ENCODE peak calls at places on chromosomes 11 and 22, in six cellular contexts. One of them, this sample, is unnamed.

GRCh38 chr22:39439170-39439569 is 17.6 kb upstream of the MGAT3 start:
- DNase-seq in fibroblast of lung: peak
- DNase-seq in adrenal gland: no peak
- DNase-seq in PC-9: no peak
- DNase-seq in mammary epithelial cell: no peak
- DNase-seq in effector memory CD4-positive, alpha-beta T cell: no peak
- DNase-seq in this sample: no peak

GRCh38 chr11:76318744-76319384 is 62.1 kb downstream of the THAP12 start:
- DNase-seq in fibroblast of lung: peak
- DNase-seq in adrenal gland: peak
- DNase-seq in PC-9: peak
- DNase-seq in mammary epithelial cell: peak
- DNase-seq in effector memory CD4-positive, alpha-beta T cell: peak
- DNase-seq in this sample: no peak

GRCh38 chr11:80451105-80451504 is 1010.3 kb upstream of the TENM4 start:
- DNase-seq in mammary epithelial cell: no peak
- DNase-seq in effector memory CD4-positive, alpha-beta T cell: no peak
- DNase-seq in fibroblast of lung: no peak
- DNase-seq in adrenal gland: no peak
- DNase-seq in PC-9: no peak
- DNase-seq in this sample: no peak

GRCh38 chr11:20163778-20164133 is 3.5 kb upstream of the DBX1 start:
- DNase-seq in fibroblast of lung: no peak
- DNase-seq in PC-9: no peak
- DNase-seq in effector memory CD4-positive, alpha-beta T cell: no peak
- DNase-seq in mammary epithelial cell: no peak
- DNase-seq in adrenal gland: no peak
- DNase-seq in this sample: no peak

GRCh38 chr11:1640076-1640946 is 10.7 kb downstream of the KRTAP5-5 start:
- DNase-seq in effector memory CD4-positive, alpha-beta T cell: no peak
- DNase-seq in adrenal gland: no peak
- DNase-seq in PC-9: no peak
- DNase-seq in fibroblast of lung: peak
- DNase-seq in mammary epithelial cell: peak
- DNase-seq in this sample: no peak

GRCh38 chr11:129729823-129730222 is 85.8 kb upstream of the TMEM45B start:
- DNase-seq in effector memory CD4-positive, alpha-beta T cell: no peak
- DNase-seq in PC-9: no peak
- DNase-seq in adrenal gland: no peak
- DNase-seq in mammary epithelial cell: no peak
- DNase-seq in fibroblast of lung: no peak
- DNase-seq in this sample: no peak

GRCh38 chr22:39808087-39808486 is 85.5 kb downstream of the ENTHD1 start:
- DNase-seq in PC-9: peak
- DNase-seq in effector memory CD4-positive, alpha-beta T cell: no peak
- DNase-seq in mammary epithelial cell: no peak
- DNase-seq in adrenal gland: peak
- DNase-seq in fibroblast of lung: peak
- DNase-seq in this sample: no peak

GRCh38 chr11:119672597-119672996 is 56.4 kb downstream of the NECTIN1 start:
- DNase-seq in fibroblast of lung: no peak
- DNase-seq in effector memory CD4-positive, alpha-beta T cell: no peak
- DNase-seq in adrenal gland: no peak
- DNase-seq in mammary epithelial cell: no peak
- DNase-seq in PC-9: no peak
- DNase-seq in this sample: no peak

GRCh38 chr11:27497284-27497866 is 9.2 kb downstream of the LIN7C start:
- DNase-seq in adrenal gland: no peak
- DNase-seq in effector memory CD4-positive, alpha-beta T cell: no peak
- DNase-seq in mammary epithelial cell: peak
- DNase-seq in PC-9: no peak
- DNase-seq in fibroblast of lung: peak
- DNase-seq in this sample: no peak

GRCh38 chr11:127052420-127052819 is 51.9 kb upstream of the KIRREL3 start:
- DNase-seq in fibroblast of lung: no peak
- DNase-seq in effector memory CD4-positive, alpha-beta T cell: no peak
- DNase-seq in mammary epithelial cell: no peak
- DNase-seq in PC-9: no peak
- DNase-seq in adrenal gland: no peak
- DNase-seq in this sample: no peak

GRCh38 chr11:17512101-17512500 is 32.1 kb downstream of the USH1C start:
- DNase-seq in PC-9: no peak
- DNase-seq in mammary epithelial cell: no peak
- DNase-seq in effector memory CD4-positive, alpha-beta T cell: no peak
- DNase-seq in fibroblast of lung: no peak
- DNase-seq in adrenal gland: no peak
- DNase-seq in this sample: no peak

GRCh38 chr11:13669544-13670488 is 1.3 kb downstream of the FAR1 start:
- DNase-seq in adrenal gland: no peak
- DNase-seq in fibroblast of lung: peak
- DNase-seq in PC-9: no peak
- DNase-seq in mammary epithelial cell: peak
- DNase-seq in effector memory CD4-positive, alpha-beta T cell: no peak
- DNase-seq in this sample: no peak

GRCh38 chr11:30254307-30255298 is 23.8 kb downstream of the FSHB start:
- DNase-seq in adrenal gland: no peak
- DNase-seq in mammary epithelial cell: no peak
- DNase-seq in PC-9: no peak
- DNase-seq in effector memory CD4-positive, alpha-beta T cell: no peak
- DNase-seq in fibroblast of lung: no peak
- DNase-seq in this sample: no peak

GRCh38 chr11:124586247-124586860 is 16.6 kb downstream of the OR8A1 start:
- DNase-seq in fibroblast of lung: peak
- DNase-seq in mammary epithelial cell: peak
- DNase-seq in effector memory CD4-positive, alpha-beta T cell: no peak
- DNase-seq in adrenal gland: peak
- DNase-seq in PC-9: peak
- DNase-seq in this sample: no peak

GRCh38 chr11:29184939-29185890 is 831.6 kb downstream of the KCNA4 start:
- DNase-seq in effector memory CD4-positive, alpha-beta T cell: no peak
- DNase-seq in fibroblast of lung: peak
- DNase-seq in adrenal gland: no peak
- DNase-seq in PC-9: peak
- DNase-seq in mammary epithelial cell: peak
- DNase-seq in this sample: peak

GRCh38 chr22:19497245-19497644 is 17.5 kb downstream of the CDC45 start:
- DNase-seq in adrenal gland: peak
- DNase-seq in effector memory CD4-positive, alpha-beta T cell: no peak
- DNase-seq in PC-9: no peak
- DNase-seq in fibroblast of lung: peak
- DNase-seq in mammary epithelial cell: peak
- DNase-seq in this sample: peak

GRCh38 chr11:118411523-118411922 is 10.1 kb downstream of the ATP5MG start:
- DNase-seq in effector memory CD4-positive, alpha-beta T cell: no peak
- DNase-seq in PC-9: no peak
- DNase-seq in adrenal gland: no peak
- DNase-seq in fibroblast of lung: no peak
- DNase-seq in mammary epithelial cell: no peak
- DNase-seq in this sample: no peak

GRCh38 chr11:1706634-1707400 is 9.8 kb downstream of the KRTAP5-6 start:
- DNase-seq in effector memory CD4-positive, alpha-beta T cell: no peak
- DNase-seq in mammary epithelial cell: no peak
- DNase-seq in fibroblast of lung: no peak
- DNase-seq in PC-9: no peak
- DNase-seq in adrenal gland: no peak
- DNase-seq in this sample: no peak

GRCh38 chr11:120385110-120385509 is 48.9 kb downstream of the ARHGEF12 start:
- DNase-seq in fibroblast of lung: peak
- DNase-seq in mammary epithelial cell: no peak
- DNase-seq in adrenal gland: no peak
- DNase-seq in effector memory CD4-positive, alpha-beta T cell: no peak
- DNase-seq in PC-9: no peak
- DNase-seq in this sample: no peak

GRCh38 chr22:37569009-37569920 is 9.0 kb downstream of the CDC42EP1 start:
- DNase-seq in adrenal gland: no peak
- DNase-seq in mammary epithelial cell: no peak
- DNase-seq in fibroblast of lung: no peak
- DNase-seq in PC-9: peak
- DNase-seq in effector memory CD4-positive, alpha-beta T cell: no peak
- DNase-seq in this sample: no peak

GRCh38 chr11:76124905-76125566 is 81.3 kb downstream of the WNT11 start:
- DNase-seq in fibroblast of lung: no peak
- DNase-seq in adrenal gland: no peak
- DNase-seq in effector memory CD4-positive, alpha-beta T cell: no peak
- DNase-seq in mammary epithelial cell: no peak
- DNase-seq in PC-9: no peak
- DNase-seq in this sample: no peak

GRCh38 chr11:122045181-122045586 is 70.8 kb downstream of the BLID start:
- DNase-seq in fibroblast of lung: peak
- DNase-seq in adrenal gland: no peak
- DNase-seq in PC-9: no peak
- DNase-seq in mammary epithelial cell: peak
- DNase-seq in effector memory CD4-positive, alpha-beta T cell: no peak
- DNase-seq in this sample: peak

GRCh38 chr11:13008625-13009475 is at the start of gene RASSF10:
- DNase-seq in adrenal gland: no peak
- DNase-seq in PC-9: peak
- DNase-seq in fibroblast of lung: no peak
- DNase-seq in effector memory CD4-positive, alpha-beta T cell: no peak
- DNase-seq in mammary epithelial cell: peak
- DNase-seq in this sample: no peak

GRCh38 chr22:42612336-42612735 is 2.3 kb downstream of the POLDIP3 start:
- DNase-seq in effector memory CD4-positive, alpha-beta T cell: no peak
- DNase-seq in PC-9: no peak
- DNase-seq in fibroblast of lung: no peak
- DNase-seq in adrenal gland: no peak
- DNase-seq in mammary epithelial cell: no peak
- DNase-seq in this sample: no peak

GRCh38 chr11:98561877-98562395 is 458.8 kb upstream of the CNTN5 start:
- DNase-seq in fibroblast of lung: no peak
- DNase-seq in PC-9: no peak
- DNase-seq in mammary epithelial cell: peak
- DNase-seq in adrenal gland: no peak
- DNase-seq in effector memory CD4-positive, alpha-beta T cell: no peak
- DNase-seq in this sample: no peak

GRCh38 chr11:79092791-79093313 is 348.0 kb downstream of the TENM4 start:
- DNase-seq in PC-9: no peak
- DNase-seq in effector memory CD4-positive, alpha-beta T cell: no peak
- DNase-seq in fibroblast of lung: peak
- DNase-seq in mammary epithelial cell: peak
- DNase-seq in adrenal gland: no peak
- DNase-seq in this sample: peak

GRCh38 chr11:74388678-74389327 is 9.4 kb downstream of the PGM2L1 start:
- DNase-seq in adrenal gland: peak
- DNase-seq in effector memory CD4-positive, alpha-beta T cell: peak
- DNase-seq in mammary epithelial cell: peak
- DNase-seq in PC-9: no peak
- DNase-seq in fibroblast of lung: peak
- DNase-seq in this sample: no peak

DNA sequence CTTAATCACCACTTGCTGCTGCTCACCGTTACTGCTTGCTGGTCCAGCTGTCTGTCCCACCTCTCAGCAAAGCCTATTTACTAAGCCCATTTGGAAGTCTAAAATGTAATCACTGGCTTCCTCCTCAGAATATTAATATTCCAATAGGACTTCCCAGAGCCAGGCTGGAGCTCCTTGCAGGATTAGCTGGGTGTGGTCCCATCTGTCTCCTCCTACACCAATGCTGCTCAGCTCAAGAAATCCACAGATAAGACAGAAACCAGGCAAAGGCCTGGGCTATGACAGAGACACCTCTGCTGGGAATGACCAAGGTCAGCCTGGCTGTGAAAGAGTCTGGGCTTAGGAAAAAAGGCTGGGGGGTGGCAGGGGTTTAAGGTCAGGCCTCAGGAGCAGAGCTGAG is 317.8 kb downstream of the BUD13 start:
- DNase-seq in fibroblast of lung: no peak
- DNase-seq in adrenal gland: no peak
- DNase-seq in mammary epithelial cell: no peak
- DNase-seq in effector memory CD4-positive, alpha-beta T cell: no peak
- DNase-seq in PC-9: no peak
- DNase-seq in this sample: no peak
- H3K27ac ChIP-seq in fibroblast of lung: no peak
- H3K27ac ChIP-seq in adrenal gland: no peak
- H3K27ac ChIP-seq in mammary epithelial cell: no peak
- H3K27ac ChIP-seq in effector memory CD4-positive, alpha-beta T cell: no peak
- H3K27ac ChIP-seq in PC-9: no peak
- H3K27ac ChIP-seq in this sample: no peak

GRCh38 chr22:47486569-47487312 is 724.3 kb downstream of the TBC1D22A start:
- DNase-seq in mammary epithelial cell: no peak
- DNase-seq in fibroblast of lung: no peak
- DNase-seq in PC-9: no peak
- DNase-seq in effector memory CD4-positive, alpha-beta T cell: no peak
- DNase-seq in adrenal gland: no peak
- DNase-seq in this sample: no peak
- H3K27ac ChIP-seq in mammary epithelial cell: no peak
- H3K27ac ChIP-seq in fibroblast of lung: no peak
- H3K27ac ChIP-seq in PC-9: no peak
- H3K27ac ChIP-seq in effector memory CD4-positive, alpha-beta T cell: no peak
- H3K27ac ChIP-seq in adrenal gland: no peak
- H3K27ac ChIP-seq in this sample: no peak

GRCh38 chr11:62882811-62883496 is 2.3 kb downstream of the SLC3A2 start:
- DNase-seq in fibroblast of lung: peak
- DNase-seq in adrenal gland: no peak
- DNase-seq in mammary epithelial cell: no peak
- DNase-seq in PC-9: no peak
- DNase-seq in effector memory CD4-positive, alpha-beta T cell: no peak
- DNase-seq in this sample: no peak

GRCh38 chr11:62882428-62882742 is 1.7 kb downstream of the SLC3A2 start:
- DNase-seq in adrenal gland: no peak
- DNase-seq in PC-9: no peak
- DNase-seq in fibroblast of lung: no peak
- DNase-seq in mammary epithelial cell: no peak
- DNase-seq in effector memory CD4-positive, alpha-beta T cell: no peak
- DNase-seq in this sample: no peak

GRCh38 chr11:62881579-62882427 is 1.1 kb downstream of the SLC3A2 start:
- DNase-seq in effector memory CD4-positive, alpha-beta T cell: peak
- DNase-seq in mammary epithelial cell: peak
- DNase-seq in adrenal gland: peak
- DNase-seq in PC-9: peak
- DNase-seq in fibroblast of lung: peak
- DNase-seq in this sample: peak

GRCh38 chr11:62885137-62885536 is 4.4 kb downstream of the SLC3A2 start:
- DNase-seq in PC-9: no peak
- DNase-seq in fibroblast of lung: no peak
- DNase-seq in effector memory CD4-positive, alpha-beta T cell: no peak
- DNase-seq in mammary epithelial cell: no peak
- DNase-seq in adrenal gland: no peak
- DNase-seq in this sample: no peak

GRCh38 chr11:62883677-62884076 is 3.0 kb downstream of the SLC3A2 start:
- DNase-seq in mammary epithelial cell: no peak
- DNase-seq in effector memory CD4-positive, alpha-beta T cell: no peak
- DNase-seq in PC-9: no peak
- DNase-seq in fibroblast of lung: no peak
- DNase-seq in adrenal gland: no peak
- DNase-seq in this sample: no peak
- H3K27ac ChIP-seq in mammary epithelial cell: peak
- H3K27ac ChIP-seq in effector memory CD4-positive, alpha-beta T cell: no peak
- H3K27ac ChIP-seq in PC-9: peak
- H3K27ac ChIP-seq in fibroblast of lung: no peak
- H3K27ac ChIP-seq in adrenal gland: peak
- H3K27ac ChIP-seq in this sample: peak

DNA sequence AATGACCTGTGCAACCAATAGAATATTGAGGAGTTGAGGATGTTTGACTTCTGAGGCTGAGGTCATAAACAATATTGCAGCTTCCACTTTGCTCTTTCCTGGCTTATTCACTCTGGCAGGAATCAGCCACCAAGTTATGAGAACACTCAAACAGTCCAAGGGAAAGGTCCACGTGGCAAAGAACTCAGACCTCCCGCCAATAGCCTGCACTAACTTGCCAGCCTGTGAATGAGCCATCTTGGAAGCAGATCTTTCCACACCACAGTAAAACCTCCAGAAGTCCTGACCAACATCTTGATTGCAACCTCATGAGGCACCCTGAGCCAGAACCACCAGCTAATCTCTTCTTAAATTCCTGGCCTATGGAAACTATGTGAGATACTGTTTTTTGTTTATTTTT is 22.7 kb upstream of the PICALM start:
- DNase-seq in fibroblast of lung: peak
- DNase-seq in mammary epithelial cell: peak
- DNase-seq in PC-9: no peak
- DNase-seq in adrenal gland: no peak
- DNase-seq in effector memory CD4-positive, alpha-beta T cell: no peak
- DNase-seq in this sample: peak
- H3K27ac ChIP-seq in fibroblast of lung: peak
- H3K27ac ChIP-seq in mammary epithelial cell: no peak
- H3K27ac ChIP-seq in PC-9: no peak
- H3K27ac ChIP-seq in adrenal gland: no peak
- H3K27ac ChIP-seq in effector memory CD4-positive, alpha-beta T cell: no peak
- H3K27ac ChIP-seq in this sample: no peak